ENCODE peak calls at places on chromosomes 7 and 10, in nine cellular contexts. F, E, Q, T, I, X, C, J and K are unnamed samples.

GRCh38 chr10:16856092-16856491 is 38.9 kb upstream of the RSU1 start:
- DNase-seq in E (no peak), F (no peak), C (no peak), I (no peak), T (no peak), J (no peak), X (no peak), Q (no peak), K (no peak)

GRCh38 chr10:77879710-77880109 is 46.8 kb downstream of the DLG5 start:
- DNase-seq in E (no peak), T (no peak), X (no peak), J (no peak), Q (no peak), C (no peak), I (no peak), F (no peak), K (no peak)

GRCh38 chr7:5596046-5596895 is 172.6 kb upstream of the TNRC18 start:
- DNase-seq in Q (peak; percentile 91), X (peak; percentile 46), E (peak; percentile 96), C (no peak), J (peak; percentile 92), I (peak; percentile 60), F (peak; percentile 88), T (peak; percentile 53), K (peak; percentile 78)

GRCh38 chr7:123650595-123650994 is 5.1 kb upstream of the LMOD2 start:
- DNase-seq in T (no peak), J (no peak), E (no peak), X (no peak), Q (no peak), F (no peak), C (no peak), I (no peak), K (no peak)

GRCh38 chr10:79226391-79227245 is 120.7 kb upstream of the PPIF start:
- DNase-seq in X (no peak), Q (no peak), I (no peak), F (no peak), J (no peak), C (no peak), E (no peak), T (no peak), K (no peak)

GRCh38 chr7:130345106-130345505 is 490 bp downstream of the CPA5 start:
- DNase-seq in X (no peak), J (no peak), T (no peak), I (no peak), C (no peak), F (no peak), E (no peak), Q (no peak), K (no peak)

GRCh38 chr10:85655394-85655793 is 711.2 kb downstream of the GRID1 start:
- DNase-seq in Q (no peak), T (no peak), C (no peak), I (no peak), J (no peak), E (no peak), X (no peak), F (no peak), K (no peak)

GRCh38 chr10:22611425-22612111 is 102.8 kb downstream of the PIP4K2A start:
- DNase-seq in E (no peak), X (no peak), J (no peak), I (no peak), T (no peak), C (no peak), F (peak; percentile 88), Q (no peak), K (no peak)

GRCh38 chr7:30179016-30179436 is 44.2 kb downstream of the MTURN start:
- DNase-seq in C (no peak), E (no peak), F (peak; percentile 73), J (no peak), I (no peak), X (no peak), Q (no peak), T (no peak), K (no peak)

GRCh38 chr10:97367126-97367649 is 32.7 kb upstream of the FRAT2 start:
- DNase-seq in F (no peak), T (no peak), E (no peak), J (no peak), X (no peak), I (no peak), Q (no peak), C (no peak), K (no peak)

GRCh38 chr10:26242752-26243151 is 26.2 kb downstream of the GAD2 start:
- DNase-seq in T (no peak), I (no peak), J (no peak), F (no peak), X (no peak), E (no peak), Q (no peak), C (no peak), K (no peak)

GRCh38 chr10:114868801-114869200 is 47.2 kb downstream of the FHIP2A start:
- DNase-seq in C (no peak), J (peak; percentile 71), X (no peak), T (no peak), E (no peak), Q (no peak), I (no peak), F (no peak), K (no peak)

GRCh38 chr10:60299961-60300883 is 89.5 kb downstream of the ANK3 start:
- DNase-seq in C (peak; percentile 53), X (no peak), E (no peak), T (peak; percentile 65), J (peak; percentile 97), F (no peak), I (no peak), Q (no peak), K (no peak)

GRCh38 chr7:80830584-80831319 is 88.1 kb downstream of the SEMA3C start:
- DNase-seq in T (no peak), Q (peak; percentile 51), X (no peak), J (peak; percentile 52), I (no peak), E (no peak), F (no peak), C (no peak), K (no peak)

GRCh38 chr10:23158370-23158769 is 33.7 kb upstream of the PTF1A start:
- DNase-seq in C (no peak), F (peak; percentile 73), T (peak; percentile 86), Q (peak; percentile 71), X (peak; percentile 69), I (peak; percentile 21), E (peak; percentile 86), J (peak; percentile 71), K (peak; percentile 42)

GRCh38 chr10:74922921-74923320 is 96.5 kb downstream of the KAT6B start:
- DNase-seq in Q (peak; percentile 28), J (peak; percentile 50), T (no peak), F (no peak), C (no peak), X (no peak), I (no peak), E (no peak), K (no peak)

GRCh38 chr7:36015733-36016132 is 137.3 kb upstream of the EEPD1 start:
- DNase-seq in Q (no peak), E (no peak), J (peak; percentile 34), X (no peak), I (no peak), C (no peak), T (no peak), F (no peak), K (no peak)

GRCh38 chr10:36110097-36110496 is 468.0 kb upstream of the FZD8 start:
- DNase-seq in X (no peak), F (no peak), E (no peak), I (no peak), C (no peak), J (no peak), T (no peak), Q (no peak), K (no peak)

GRCh38 chr7:115024276-115024675 is 102.4 kb downstream of the MDFIC start:
- DNase-seq in F (no peak), T (no peak), C (no peak), E (no peak), X (no peak), I (no peak), Q (no peak), J (no peak), K (no peak)

GRCh38 chr10:90925078-90926029 is 4.5 kb upstream of the ANKRD1 start:
- DNase-seq in E (no peak), C (peak; percentile 76), Q (no peak), T (no peak), X (no peak), I (no peak), J (no peak), F (no peak), K (no peak)

GRCh38 chr10:90930971-90931841 is 10.3 kb upstream of the ANKRD1 start:
- DNase-seq in E (no peak), X (peak; percentile 37), C (peak; percentile 65), I (peak; percentile 98), F (no peak), J (peak; percentile 98), T (no peak), Q (peak; percentile 89), K (peak; percentile 67)

GRCh38 chr10:90927293-90927692 is 6.4 kb upstream of the ANKRD1 start:
- DNase-seq in I (no peak), C (no peak), E (no peak), F (no peak), X (no peak), Q (no peak), T (no peak), J (no peak), K (no peak)

GRCh38 chr10:90929179-90929578 is 8.3 kb upstream of the ANKRD1 start:
- DNase-seq in T (no peak), F (no peak), Q (no peak), I (no peak), E (no peak), X (no peak), J (no peak), C (no peak), K (no peak)

GRCh38 chr10:90930070-90930837 is 9.4 kb upstream of the ANKRD1 start:
- DNase-seq in I (peak; percentile 79), T (no peak), X (peak; percentile 13), F (no peak), C (no peak), E (no peak), Q (peak; percentile 90), J (peak; percentile 96), K (peak; percentile 61)
- H3K4me3 ChIP-seq in I (no peak overlapping the region), T (no peak overlapping the region), X (no peak overlapping the region), F (no peak overlapping the region), C (peak overlapping the region; percentile 24), E (no peak overlapping the region), Q (no peak overlapping the region), J (peak overlapping the region; percentile 4), K (no peak overlapping the region)

GRCh38 chr7:106175507-106175906 is 63.4 kb upstream of the SYPL1 start:
- DNase-seq in F (no peak), J (no peak), Q (no peak), C (no peak), X (no peak), T (no peak), I (no peak), E (no peak), K (no peak)
- TF ChIP-seq CTCF in F (no peak), J (no peak), Q (no peak), C (no peak), X (no peak), T (no peak), I (no peak), E (no peak), K (no peak)

GRCh38 chr7:1011297-1012003 is 28.5 kb downstream of the CYP2W1 start:
- DNase-seq in E (no peak), Q (no peak), F (no peak), T (no peak), I (no peak), X (no peak), J (no peak), C (no peak), K (no peak)
- H3K4me3 ChIP-seq in E (no peak overlapping the region), Q (no peak overlapping the region), F (no peak overlapping the region), T (no peak overlapping the region), I (no peak overlapping the region), X (no peak overlapping the region), J (no peak overlapping the region), C (no peak overlapping the region), K (no peak overlapping the region)

GRCh38 chr10:132549416-132549815 is 11.8 kb downstream of the INPP5A start:
- DNase-seq in E (no peak), Q (no peak), T (no peak), J (no peak), X (no peak), I (no peak), F (no peak), C (no peak), K (no peak)
- TF ChIP-seq CTCF in E (no peak), Q (no peak), T (no peak), J (no peak), X (no peak), I (no peak), F (no peak), C (no peak), K (no peak)